ENCODE peak calls at places on chromosome 17, in ten cellular contexts. W is cardiac fibroblast; J is HT1080; A is tibial artery; Z is Kasumi-1; L is iris pigment epithelial cell; C is activated CD4-positive, alpha-beta T cell treated with anti-CD3 and anti-CD28 coated beads for 24 hours; F is stimulated activated CD4-positive, alpha-beta T cell treated with anti-CD3 and anti-CD28 coated beads, Interleukin-12 subunit alpha, Interleukin-12 subunit beta, amount 100 ng/mL, for 24 hours; V is AG08395; P is NCI-H748 treated with DMSO at 0.1 percent for 48 hours. I is an unnamed sample.

GRCh38 chr17:77454560-77455095 is 313.9 kb downstream of the SEC14L1 start:
- DNase-seq in J (no peak), W (no peak), Z (peak; percentile 64), C (no peak), A (no peak), F (no peak), L (peak; percentile 49), V (no peak), P (no peak), I (no peak)

GRCh38 chr17:78294356-78294755 is 62.9 kb downstream of the TMEM235 start:
- DNase-seq in L (no peak), Z (no peak), A (no peak), F (no peak), J (no peak), V (no peak), W (no peak), C (no peak), P (no peak), I (no peak)

GRCh38 chr17:31739300-31739699 is 119.7 kb downstream of the COPRS start:
- DNase-seq in W (peak; percentile 65), A (no peak), P (no peak), F (no peak), V (peak; percentile 65), L (peak; percentile 70), Z (no peak), J (peak; percentile 17), C (no peak), I (no peak)

GRCh38 chr17:59401725-59402124 is 70.3 kb downstream of the YPEL2 start:
- DNase-seq in L (no peak), A (no peak), V (no peak), C (no peak), J (no peak), W (no peak), Z (no peak), F (no peak), P (no peak), I (peak; percentile 22)

GRCh38 chr17:57068222-57068658 is 16.8 kb upstream of the AKAP1 start:
- DNase-seq in P (no peak), W (no peak), L (no peak), V (no peak), Z (no peak), J (no peak), A (no peak), F (no peak), C (no peak), I (peak; percentile 33)

GRCh38 chr17:4815043-4815675 is 8.2 kb downstream of the PLD2 start:
- DNase-seq in A (no peak), F (no peak), V (no peak), P (no peak), L (no peak), Z (no peak), J (no peak), C (no peak), W (no peak), I (no peak)

GRCh38 chr17:7707858-7708750 is 3.1 kb downstream of the EFNB3 start:
- DNase-seq in P (no peak), F (no peak), L (no peak), J (no peak), V (no peak), Z (no peak), A (no peak), W (no peak), C (no peak), I (no peak)

GRCh38 chr17:14308965-14309879 is 8.3 kb downstream of the HS3ST3B1 start:
- DNase-seq in P (peak; percentile 70), L (peak; percentile 98), W (peak; percentile 90), V (peak; percentile 97), Z (peak; percentile 39), A (peak; percentile 63), C (peak; percentile 82), J (no peak), F (peak; percentile 82), I (peak; percentile 67)

GRCh38 chr17:20205609-20206008 is 196.4 kb downstream of the SPECC1 start:
- DNase-seq in C (no peak), L (no peak), F (no peak), A (no peak), J (no peak), W (no peak), Z (no peak), V (no peak), P (no peak), I (no peak)

GRCh38 chr17:40063915-40064531 is 1.3 kb downstream of the THRA start:
- DNase-seq in W (no peak), L (no peak), Z (no peak), F (no peak), P (peak; percentile 10), C (no peak), V (no peak), A (no peak), J (no peak), I (peak; percentile 64)

GRCh38 chr17:7884581-7885356 is 3.8 kb upstream of the CHD3 start:
- DNase-seq in A (no peak), L (no peak), C (peak; percentile 13), P (no peak), W (no peak), Z (peak; percentile 4), F (no peak), J (no peak), V (no peak), I (no peak)

GRCh38 chr17:16046966-16047365 is 47.3 kb downstream of the TTC19 start:
- DNase-seq in C (no peak), Z (no peak), F (no peak), P (no peak), J (no peak), A (no peak), W (no peak), L (peak; percentile 81), V (no peak), I (no peak)

GRCh38 chr17:61026818-61027217 is 349.2 kb downstream of the BCAS3 start:
- DNase-seq in J (no peak), P (no peak), C (no peak), W (no peak), V (no peak), F (no peak), Z (no peak), A (no peak), L (no peak), I (no peak)

GRCh38 chr17:64388961-64389565 is 1.6 kb downstream of the PECAM1 start:
- DNase-seq in J (no peak), L (no peak), V (no peak), C (no peak), Z (no peak), P (no peak), W (no peak), F (no peak), A (no peak), I (no peak)

GRCh38 chr17:42814633-42815399 is 9.3 kb downstream of the BECN1 start:
- DNase-seq in Z (peak; percentile 26), W (peak; percentile 98), V (peak; percentile 60), A (no peak), J (peak; percentile 97), P (no peak), L (peak; percentile 77), C (no peak), F (no peak), I (no peak)

GRCh38 chr17:46108550-46109110 is 84.6 kb downstream of the KANSL1 start:
- DNase-seq in J (no peak), A (no peak), P (no peak), L (no peak), W (no peak), V (no peak), Z (no peak), C (no peak), F (no peak), I (no peak)